ENCODE peak calls at places on chromosome 13, in six cellular contexts. R, D, U, T, J and Q are unnamed samples.

GRCh38 chr13:67229438-67230242 is 496 bp downstream of the PCDH9 start:
- DNase-seq in R (no peak), J (no peak), D (no peak), U (no peak), T (no peak), Q (peak; percentile 36)

GRCh38 chr13:34667356-34668218 is 274.5 kb upstream of the NBEA start:
- DNase-seq in D (no peak), U (no peak), T (no peak), R (no peak), J (no peak), Q (no peak)

GRCh38 chr13:48068036-48068435 is 26.9 kb downstream of the MED4 start:
- DNase-seq in R (no peak), D (no peak), J (no peak), T (no peak), U (no peak), Q (no peak)

GRCh38 chr13:28981530-28981929 is 161.4 kb downstream of the MTUS2 start:
- DNase-seq in T (no peak), J (no peak), D (no peak), U (no peak), R (no peak), Q (no peak)

GRCh38 chr13:56735537-56735942 is 405.2 kb upstream of the PRR20A start:
- DNase-seq in T (no peak), R (no peak), D (peak; percentile 21), U (peak; percentile 79), J (no peak), Q (no peak)

GRCh38 chr13:40190656-40191100 is 475.8 kb downstream of the FOXO1 start:
- DNase-seq in R (no peak), U (no peak), T (no peak), D (no peak), J (peak; percentile 10), Q (peak; percentile 99)

GRCh38 chr13:64640002-64640401 is 2590.1 kb downstream of the PCDH9 start:
- DNase-seq in U (no peak), D (no peak), R (no peak), T (no peak), J (no peak), Q (no peak)

GRCh38 chr13:39452834-39453233 is 150.2 kb downstream of the LHFPL6 start:
- DNase-seq in D (no peak), U (no peak), R (no peak), J (no peak), T (no peak), Q (no peak)

GRCh38 chr13:65744761-65745160 is 1485.4 kb downstream of the PCDH9 start:
- DNase-seq in T (no peak), U (no peak), R (no peak), D (no peak), J (no peak), Q (peak; percentile 3)

GRCh38 chr13:43653980-43654379 is 132.8 kb downstream of the ENOX1 start:
- DNase-seq in D (no peak), J (no peak), R (no peak), U (no peak), T (no peak), Q (no peak)